ENCODE peak calls at places on chromosomes 3 and 15, in ten cellular contexts. C is GM12892; E is nephron progenitor cell; T is AG08396; M is fibroblast of pulmonary artery; B is OCI-LY7; I is stimulated activated effector memory CD8-positive, alpha-beta T cell treated with anti-CD3 and anti-CD28 coated beads, Interleukin-12 subunit alpha, Interleukin-12 subunit beta, amount 100 ng/mL, for 72 hours; O is brain microvascular endothelial cell; Z is GM04504; Q is GDM1. W is an unnamed sample.

GRCh38 chr3:13086594-13086993 is 13.4 kb upstream of the IQSEC1 start:
- DNase-seq in C (no peak), E (no peak), T (no peak), M (no peak), B (peak), I (no peak), O (no peak), Z (no peak), Q (no peak), W (no peak)

GRCh38 chr15:67564590-67565345 is 22.3 kb downstream of the MAP2K5 start:
- DNase-seq in C (no peak), E (no peak), T (no peak), M (peak), B (no peak), I (no peak), O (peak), Z (no peak), Q (no peak), W (no peak)

GRCh38 chr15:45088801-45089711 is 24.9 kb downstream of the DUOX2 start:
- DNase-seq in C (no peak), E (peak), T (no peak), M (no peak), B (no peak), I (no peak), O (no peak), Z (no peak), Q (no peak), W (peak)

GRCh38 chr15:85324202-85324601 is 56.2 kb upstream of the AKAP13 start:
- DNase-seq in C (no peak), E (no peak), T (no peak), M (no peak), B (no peak), I (no peak), O (no peak), Z (no peak), Q (no peak), W (no peak)

GRCh38 chr15:88204584-88204983 is 52.0 kb downstream of the NTRK3 start:
- DNase-seq in C (no peak), E (no peak), T (no peak), M (no peak), B (no peak), I (no peak), O (no peak), Z (no peak), Q (no peak), W (no peak)

GRCh38 chr3:852033-852432 is 240.8 kb upstream of the CNTN6 start:
- DNase-seq in C (no peak), E (no peak), T (no peak), M (no peak), B (no peak), I (no peak), O (no peak), Z (no peak), Q (no peak), W (no peak)

GRCh38 chr15:63212050-63212973 is 22.9 kb downstream of the RAB8B start:
- DNase-seq in C (no peak), E (no peak), T (no peak), M (peak), B (no peak), I (no peak), O (peak), Z (peak), Q (no peak), W (no peak)

GRCh38 chr3:184336484-184337230 is 743 bp upstream of the FAM131A start:
- DNase-seq in C (no peak), E (no peak), T (peak), M (peak), B (peak), I (no peak), O (no peak), Z (no peak), Q (no peak), W (peak)

GRCh38 chr15:34271493-34271892 is 46.7 kb downstream of the EMC4 start:
- DNase-seq in C (no peak), E (no peak), T (peak), M (peak), B (no peak), I (no peak), O (peak), Z (peak), Q (no peak), W (no peak)

GRCh38 chr3:36919439-36920160 is 25.3 kb downstream of the TRANK1 start:
- DNase-seq in C (no peak), E (no peak), T (no peak), M (no peak), B (no peak), I (no peak), O (no peak), Z (no peak), Q (no peak), W (no peak)

GRCh38 chr3:126751611-126752302 is 47.7 kb downstream of the CHCHD6 start:
- DNase-seq in C (no peak), E (no peak), T (no peak), M (no peak), B (no peak), I (no peak), O (no peak), Z (no peak), Q (no peak), W (no peak)

GRCh38 chr3:139686206-139686605 is 8.4 kb upstream of the NMNAT3 start:
- DNase-seq in C (no peak), E (no peak), T (no peak), M (no peak), B (no peak), I (no peak), O (no peak), Z (no peak), Q (no peak), W (no peak)

GRCh38 chr15:70416851-70417250 is 319.1 kb upstream of the TLE3 start:
- DNase-seq in C (no peak), E (no peak), T (no peak), M (no peak), B (no peak), I (no peak), O (no peak), Z (no peak), Q (no peak), W (no peak)

GRCh38 chr3:150057227-150057626 is 86.5 kb upstream of the PFN2 start:
- DNase-seq in C (no peak), E (no peak), T (no peak), M (no peak), B (no peak), I (no peak), O (no peak), Z (no peak), Q (no peak), W (no peak)

GRCh38 chr15:34753236-34753894 is 1.4 kb downstream of the GJD2 start:
- DNase-seq in C (no peak), E (peak), T (peak), M (peak), B (no peak), I (no peak), O (peak), Z (peak), Q (no peak), W (peak)

GRCh38 chr15:31275331-31276262 is 51.0 kb upstream of the KLF13 start:
- DNase-seq in C (no peak), E (no peak), T (no peak), M (no peak), B (no peak), I (peak), O (no peak), Z (no peak), Q (no peak), W (no peak)

GRCh38 chr3:80676869-80677268 is 909.1 kb upstream of the ROBO1 start:
- DNase-seq in C (no peak), E (no peak), T (no peak), M (peak), B (no peak), I (no peak), O (peak), Z (no peak), Q (no peak), W (no peak)

GRCh38 chr15:68550498-68551295 is 28.1 kb upstream of the CORO2B start:
- DNase-seq in C (peak), E (peak), T (peak), M (peak), B (peak), I (peak), O (peak), Z (no peak), Q (peak), W (peak)

GRCh38 chr3:52372822-52373504 is 56.8 kb downstream of the DNAH1 start:
- DNase-seq in C (peak), E (peak), T (no peak), M (no peak), B (peak), I (no peak), O (no peak), Z (no peak), Q (peak), W (no peak)

GRCh38 chr15:31478781-31479221 is 152.2 kb downstream of the KLF13 start:
- DNase-seq in C (no peak), E (no peak), T (no peak), M (no peak), B (no peak), I (no peak), O (no peak), Z (no peak), Q (no peak), W (no peak)

GRCh38 chr15:74036271-74037170 is 42.0 kb downstream of the PML start:
- DNase-seq in C (no peak), E (peak), T (peak), M (peak), B (peak), I (no peak), O (peak), Z (peak), Q (no peak), W (peak)

GRCh38 chr3:178518660-178519396 is 17.4 kb upstream of the KCNMB2 start:
- DNase-seq in C (no peak), E (no peak), T (no peak), M (no peak), B (no peak), I (no peak), O (peak), Z (no peak), Q (no peak), W (no peak)

GRCh38 chr15:28917791-28918140 is 32.0 kb downstream of the APBA2 start:
- DNase-seq in C (no peak), E (no peak), T (no peak), M (no peak), B (no peak), I (no peak), O (no peak), Z (no peak), Q (no peak), W (no peak)

GRCh38 chr15:62497356-62497755 is 332.3 kb upstream of the C2CD4B start:
- DNase-seq in C (no peak), E (no peak), T (no peak), M (peak), B (no peak), I (no peak), O (no peak), Z (peak), Q (no peak), W (no peak)

GRCh38 chr15:99981223-99981647 is 248.0 kb upstream of the LYSMD4 start:
- DNase-seq in C (no peak), E (no peak), T (no peak), M (no peak), B (no peak), I (no peak), O (no peak), Z (no peak), Q (no peak), W (peak)

GRCh38 chr3:174425422-174425821 is 433.7 kb upstream of the NAALADL2 start:
- DNase-seq in C (no peak), E (no peak), T (no peak), M (no peak), B (no peak), I (no peak), O (no peak), Z (no peak), Q (no peak), W (no peak)

GRCh38 chr3:123442125-123442524 is 6.8 kb downstream of the ADCY5 start:
- DNase-seq in C (no peak), E (no peak), T (no peak), M (no peak), B (no peak), I (no peak), O (no peak), Z (no peak), Q (no peak), W (no peak)

GRCh38 chr15:79283252-79284048 is 928 bp downstream of the ANKRD34C start:
- DNase-seq in C (peak), E (peak), T (peak), M (peak), B (no peak), I (peak), O (peak), Z (peak), Q (no peak), W (peak)

GRCh38 chr15:100005013-100005412 is 271.8 kb upstream of the LYSMD4 start:
- DNase-seq in C (no peak), E (no peak), T (no peak), M (no peak), B (no peak), I (no peak), O (no peak), Z (no peak), Q (no peak), W (no peak)

GRCh38 chr15:48766196-48766595 is 44.7 kb downstream of the CEP152 start:
- DNase-seq in C (no peak), E (no peak), T (no peak), M (peak), B (no peak), I (no peak), O (no peak), Z (no peak), Q (no peak), W (no peak)

GRCh38 chr3:187210555-187211327 is 13.5 kb downstream of the RTP1 start:
- DNase-seq in C (no peak), E (no peak), T (peak), M (peak), B (no peak), I (no peak), O (no peak), Z (peak), Q (no peak), W (no peak)

GRCh38 chr3:188937389-188937788 is 234.4 kb upstream of the TPRG1 start:
- DNase-seq in C (no peak), E (no peak), T (no peak), M (peak), B (no peak), I (no peak), O (peak), Z (no peak), Q (no peak), W (no peak)

GRCh38 chr3:62843508-62843907 is 31.7 kb downstream of the CADPS start:
- DNase-seq in C (no peak), E (no peak), T (no peak), M (no peak), B (peak), I (no peak), O (no peak), Z (no peak), Q (no peak), W (no peak)

GRCh38 chr3:53184701-53185100 is 23.7 kb downstream of the PRKCD start:
- DNase-seq in C (no peak), E (no peak), T (no peak), M (no peak), B (no peak), I (no peak), O (no peak), Z (no peak), Q (no peak), W (no peak)

GRCh38 chr15:71761649-71762048 is 48.7 kb upstream of the NR2E3 start:
- DNase-seq in C (no peak), E (no peak), T (peak), M (peak), B (no peak), I (no peak), O (peak), Z (peak), Q (no peak), W (no peak)

GRCh38 chr3:121096968-121097367 is 189.0 kb downstream of the STXBP5L start:
- DNase-seq in C (no peak), E (peak), T (no peak), M (no peak), B (no peak), I (no peak), O (no peak), Z (no peak), Q (no peak), W (no peak)

GRCh38 chr3:134077649-134078081 is 47.9 kb upstream of the SLCO2A1 start:
- DNase-seq in C (no peak), E (no peak), T (no peak), M (no peak), B (no peak), I (no peak), O (no peak), Z (no peak), Q (no peak), W (no peak)

GRCh38 chr3:10602769-10603768 is 97.7 kb upstream of the ATP2B2 start:
- DNase-seq in C (no peak), E (no peak), T (no peak), M (no peak), B (peak), I (peak), O (no peak), Z (no peak), Q (no peak), W (no peak)

W was measured in HEK293T.